ENCODE peak calls at places on chromosomes 5 and 9, in six cellular contexts. One of them, this sample, is unnamed.

GRCh38 chr5:179795863-179796833 is 2.4 kb downstream of the LTC4S start:
- DNase-seq in fibroblast of the aortic adventitia: peak; percentile 70
- DNase-seq in GM23338: peak; percentile 90
- DNase-seq in aorta: peak; percentile 88
- DNase-seq in fibroblast of lung: peak; percentile 78
- DNase-seq in fibroblast of mammary gland: peak; percentile 74
- DNase-seq in this sample: peak; percentile 78

GRCh38 chr5:14258840-14259239 is 115.7 kb downstream of the TRIO start:
- DNase-seq in fibroblast of the aortic adventitia: no peak
- DNase-seq in GM23338: peak; percentile 89
- DNase-seq in aorta: no peak
- DNase-seq in fibroblast of lung: peak; percentile 32
- DNase-seq in fibroblast of mammary gland: no peak
- DNase-seq in this sample: no peak

GRCh38 chr9:79329861-79330260 is 241.9 kb upstream of the TLE4 start:
- DNase-seq in fibroblast of the aortic adventitia: no peak
- DNase-seq in GM23338: no peak
- DNase-seq in aorta: no peak
- DNase-seq in fibroblast of lung: no peak
- DNase-seq in fibroblast of mammary gland: no peak
- DNase-seq in this sample: no peak

GRCh38 chr9:133921866-133922265 is 70.3 kb downstream of the VAV2 start:
- DNase-seq in fibroblast of the aortic adventitia: no peak
- DNase-seq in GM23338: no peak
- DNase-seq in aorta: no peak
- DNase-seq in fibroblast of lung: no peak
- DNase-seq in fibroblast of mammary gland: no peak
- DNase-seq in this sample: no peak

GRCh38 chr9:77475641-77476473 is 172.3 kb downstream of the GNA14 start:
- DNase-seq in fibroblast of the aortic adventitia: peak; percentile 47
- DNase-seq in GM23338: peak; percentile 35
- DNase-seq in aorta: no peak
- DNase-seq in fibroblast of lung: no peak
- DNase-seq in fibroblast of mammary gland: peak; percentile 57
- DNase-seq in this sample: peak; percentile 28

GRCh38 chr5:5179079-5179478 is 38.9 kb downstream of the ADAMTS16 start:
- DNase-seq in fibroblast of the aortic adventitia: no peak
- DNase-seq in GM23338: peak; percentile 68
- DNase-seq in aorta: no peak
- DNase-seq in fibroblast of lung: no peak
- DNase-seq in fibroblast of mammary gland: no peak
- DNase-seq in this sample: no peak

GRCh38 chr5:43209833-43210232 is 17.8 kb downstream of the NIM1K start:
- DNase-seq in fibroblast of the aortic adventitia: no peak
- DNase-seq in GM23338: no peak
- DNase-seq in aorta: no peak
- DNase-seq in fibroblast of lung: no peak
- DNase-seq in fibroblast of mammary gland: no peak
- DNase-seq in this sample: no peak

GRCh38 chr9:136808781-136809158 is 1.0 kb downstream of the RABL6 start:
- DNase-seq in fibroblast of the aortic adventitia: peak; percentile 51
- DNase-seq in GM23338: peak; percentile 43
- DNase-seq in aorta: peak; percentile 36
- DNase-seq in fibroblast of lung: peak; percentile 48
- DNase-seq in fibroblast of mammary gland: peak; percentile 34
- DNase-seq in this sample: peak; percentile 35

GRCh38 chr9:98075332-98075805 is 18.8 kb downstream of the NANS start:
- DNase-seq in fibroblast of the aortic adventitia: peak; percentile 77
- DNase-seq in GM23338: peak; percentile 26
- DNase-seq in aorta: no peak
- DNase-seq in fibroblast of lung: peak; percentile 72
- DNase-seq in fibroblast of mammary gland: peak; percentile 95
- DNase-seq in this sample: peak; percentile 78

GRCh38 chr9:27523141-27523540 is 949 bp upstream of the IFNK start:
- DNase-seq in fibroblast of the aortic adventitia: no peak
- DNase-seq in GM23338: peak; percentile 21
- DNase-seq in aorta: no peak
- DNase-seq in fibroblast of lung: no peak
- DNase-seq in fibroblast of mammary gland: no peak
- DNase-seq in this sample: no peak

GRCh38 chr9:37430841-37431597 is 8.5 kb downstream of the GRHPR start:
- DNase-seq in fibroblast of the aortic adventitia: no peak
- DNase-seq in GM23338: peak; percentile 61
- DNase-seq in aorta: no peak
- DNase-seq in fibroblast of lung: no peak
- DNase-seq in fibroblast of mammary gland: no peak
- DNase-seq in this sample: no peak

GRCh38 chr5:150639317-150639738 is 1.1 kb upstream of the SYNPO start:
- DNase-seq in fibroblast of the aortic adventitia: no peak
- DNase-seq in GM23338: no peak
- DNase-seq in aorta: no peak
- DNase-seq in fibroblast of lung: no peak
- DNase-seq in fibroblast of mammary gland: no peak
- DNase-seq in this sample: no peak

GRCh38 chr5:154000703-154001102 is 38.0 kb downstream of the FAM114A2 start:
- DNase-seq in fibroblast of the aortic adventitia: no peak
- DNase-seq in GM23338: no peak
- DNase-seq in aorta: no peak
- DNase-seq in fibroblast of lung: no peak
- DNase-seq in fibroblast of mammary gland: no peak
- DNase-seq in this sample: no peak

GRCh38 chr9:111978616-111979015 is 82.0 kb downstream of the UGCG start:
- DNase-seq in fibroblast of the aortic adventitia: no peak
- DNase-seq in GM23338: no peak
- DNase-seq in aorta: no peak
- DNase-seq in fibroblast of lung: no peak
- DNase-seq in fibroblast of mammary gland: peak; percentile 25
- DNase-seq in this sample: no peak

GRCh38 chr9:10005206-10005605 is 607.6 kb downstream of the PTPRD start:
- DNase-seq in fibroblast of the aortic adventitia: peak; percentile 0
- DNase-seq in GM23338: no peak
- DNase-seq in aorta: no peak
- DNase-seq in fibroblast of lung: peak; percentile 0
- DNase-seq in fibroblast of mammary gland: no peak
- DNase-seq in this sample: no peak

GRCh38 chr5:149561848-149562247 is 10.6 kb upstream of the CSNK1A1 start:
- DNase-seq in fibroblast of the aortic adventitia: peak; percentile 97
- DNase-seq in GM23338: peak; percentile 80
- DNase-seq in aorta: no peak
- DNase-seq in fibroblast of lung: peak; percentile 97
- DNase-seq in fibroblast of mammary gland: peak; percentile 98
- DNase-seq in this sample: peak; percentile 98

GRCh38 chr9:137459147-137459600 is at the start of gene NSMF:
- DNase-seq in fibroblast of the aortic adventitia: peak; percentile 85
- DNase-seq in GM23338: peak; percentile 96
- DNase-seq in aorta: peak; percentile 96
- DNase-seq in fibroblast of lung: peak; percentile 91
- DNase-seq in fibroblast of mammary gland: peak; percentile 84
- DNase-seq in this sample: peak; percentile 86

GRCh38 chr9:131274674-131275331 is 1.5 kb downstream of the FAM78A start:
- DNase-seq in fibroblast of the aortic adventitia: no peak
- DNase-seq in GM23338: no peak
- DNase-seq in aorta: peak; percentile 84
- DNase-seq in fibroblast of lung: no peak
- DNase-seq in fibroblast of mammary gland: no peak
- DNase-seq in this sample: no peak

DNA sequence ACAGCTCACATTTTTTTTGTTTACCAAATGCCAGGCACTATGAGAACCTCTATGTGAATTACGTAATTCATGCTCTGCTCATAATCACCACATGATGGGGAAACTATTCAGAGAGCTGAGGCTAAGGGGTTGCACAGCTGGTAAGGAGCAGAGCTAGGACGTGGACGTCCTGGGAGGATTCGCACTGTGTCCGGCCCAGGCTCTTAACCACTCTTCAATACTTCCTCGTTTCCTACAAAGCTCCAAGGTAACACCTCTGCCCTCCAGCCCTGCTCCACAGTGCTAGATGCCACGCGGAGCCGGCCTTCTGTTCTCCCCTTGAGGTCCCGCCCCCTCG is 8.7 kb downstream of the PHF19 start:
- DNase-seq in fibroblast of the aortic adventitia: peak; percentile 74
- DNase-seq in GM23338: no peak
- DNase-seq in aorta: no peak
- DNase-seq in fibroblast of lung: peak; percentile 82
- DNase-seq in fibroblast of mammary gland: peak; percentile 87
- DNase-seq in this sample: peak; percentile 59
- H3K4me3 ChIP-seq in fibroblast of the aortic adventitia: peak overlapping the region; percentile 58
- H3K4me3 ChIP-seq in GM23338: peak overlapping the region; percentile 46
- H3K4me3 ChIP-seq in aorta: peak overlapping the region; percentile 35
- H3K4me3 ChIP-seq in fibroblast of lung: peak overlapping the region; percentile 32
- H3K4me3 ChIP-seq in fibroblast of mammary gland: peak overlapping the region; percentile 35
- H3K4me3 ChIP-seq in this sample: peak overlapping the region; percentile 53

GRCh38 chr5:124704594-124705284 is 41.7 kb downstream of the ZNF608 start:
- DNase-seq in fibroblast of the aortic adventitia: no peak
- DNase-seq in GM23338: no peak
- DNase-seq in aorta: no peak
- DNase-seq in fibroblast of lung: no peak
- DNase-seq in fibroblast of mammary gland: no peak
- DNase-seq in this sample: no peak

GRCh38 chr5:124705577-124705976 is 40.9 kb downstream of the ZNF608 start:
- DNase-seq in fibroblast of the aortic adventitia: no peak
- DNase-seq in GM23338: no peak
- DNase-seq in aorta: no peak
- DNase-seq in fibroblast of lung: no peak
- DNase-seq in fibroblast of mammary gland: no peak
- DNase-seq in this sample: no peak

GRCh38 chr5:124706041-124706440 is 40.4 kb downstream of the ZNF608 start:
- DNase-seq in fibroblast of the aortic adventitia: no peak
- DNase-seq in GM23338: no peak
- DNase-seq in aorta: no peak
- DNase-seq in fibroblast of lung: no peak
- DNase-seq in fibroblast of mammary gland: no peak
- DNase-seq in this sample: no peak

GRCh38 chr5:124706729-124707361 is 39.6 kb downstream of the ZNF608 start:
- DNase-seq in fibroblast of the aortic adventitia: peak; percentile 58
- DNase-seq in GM23338: peak; percentile 44
- DNase-seq in aorta: no peak
- DNase-seq in fibroblast of lung: peak; percentile 58
- DNase-seq in fibroblast of mammary gland: peak; percentile 53
- DNase-seq in this sample: peak; percentile 58

GRCh38 chr5:124707516-124707915 is 38.9 kb downstream of the ZNF608 start:
- DNase-seq in fibroblast of the aortic adventitia: no peak
- DNase-seq in GM23338: no peak
- DNase-seq in aorta: no peak
- DNase-seq in fibroblast of lung: no peak
- DNase-seq in fibroblast of mammary gland: no peak
- DNase-seq in this sample: no peak
- H3K4me3 ChIP-seq in fibroblast of the aortic adventitia: no peak overlapping the region
- H3K4me3 ChIP-seq in GM23338: no peak overlapping the region
- H3K4me3 ChIP-seq in aorta: no peak overlapping the region
- H3K4me3 ChIP-seq in fibroblast of lung: no peak overlapping the region
- H3K4me3 ChIP-seq in fibroblast of mammary gland: no peak overlapping the region
- H3K4me3 ChIP-seq in this sample: no peak overlapping the region

DNA sequence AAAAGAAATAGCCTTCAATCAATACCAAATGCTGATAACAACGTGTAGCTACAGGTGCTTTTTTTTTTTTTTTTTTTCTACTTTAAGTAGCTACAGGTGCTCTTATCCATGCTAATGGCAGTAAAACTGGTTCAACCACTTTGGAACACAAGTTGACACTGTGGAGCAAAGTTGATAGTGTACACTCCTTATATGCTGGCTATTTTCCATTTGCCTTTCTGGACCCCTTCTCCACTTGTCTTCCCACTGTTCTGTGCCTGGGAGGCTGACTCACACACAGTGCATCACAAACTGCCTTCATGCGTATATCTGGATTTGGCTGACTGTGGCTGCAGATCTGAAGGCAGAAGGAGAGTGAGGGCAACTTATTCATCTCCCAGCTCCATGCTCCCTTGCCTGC is 247.9 kb downstream of the MSX2 start:
- DNase-seq in fibroblast of the aortic adventitia: no peak
- DNase-seq in GM23338: peak; percentile 4
- DNase-seq in aorta: no peak
- DNase-seq in fibroblast of lung: no peak
- DNase-seq in fibroblast of mammary gland: no peak
- DNase-seq in this sample: no peak
- H3K4me3 ChIP-seq in fibroblast of the aortic adventitia: no peak overlapping the region
- H3K4me3 ChIP-seq in GM23338: no peak overlapping the region
- H3K4me3 ChIP-seq in aorta: no peak overlapping the region
- H3K4me3 ChIP-seq in fibroblast of lung: no peak overlapping the region
- H3K4me3 ChIP-seq in fibroblast of mammary gland: no peak overlapping the region
- H3K4me3 ChIP-seq in this sample: no peak overlapping the region

GRCh38 chr9:90802534-90802933 is 915 bp downstream of the SYK start:
- DNase-seq in fibroblast of the aortic adventitia: no peak
- DNase-seq in GM23338: no peak
- DNase-seq in aorta: no peak
- DNase-seq in fibroblast of lung: no peak
- DNase-seq in fibroblast of mammary gland: no peak
- DNase-seq in this sample: no peak

GRCh38 chr9:90807006-90807405 is 5.4 kb downstream of the SYK start:
- DNase-seq in fibroblast of the aortic adventitia: no peak
- DNase-seq in GM23338: no peak
- DNase-seq in aorta: no peak
- DNase-seq in fibroblast of lung: no peak
- DNase-seq in fibroblast of mammary gland: no peak
- DNase-seq in this sample: no peak

GRCh38 chr9:90803860-90804593 is 2.4 kb downstream of the SYK start:
- DNase-seq in fibroblast of the aortic adventitia: no peak
- DNase-seq in GM23338: no peak
- DNase-seq in aorta: no peak
- DNase-seq in fibroblast of lung: no peak
- DNase-seq in fibroblast of mammary gland: no peak
- DNase-seq in this sample: no peak

GRCh38 chr9:90808226-90808797 is 6.7 kb downstream of the SYK start:
- DNase-seq in fibroblast of the aortic adventitia: no peak
- DNase-seq in GM23338: no peak
- DNase-seq in aorta: no peak
- DNase-seq in fibroblast of lung: no peak
- DNase-seq in fibroblast of mammary gland: no peak
- DNase-seq in this sample: no peak

DNA sequence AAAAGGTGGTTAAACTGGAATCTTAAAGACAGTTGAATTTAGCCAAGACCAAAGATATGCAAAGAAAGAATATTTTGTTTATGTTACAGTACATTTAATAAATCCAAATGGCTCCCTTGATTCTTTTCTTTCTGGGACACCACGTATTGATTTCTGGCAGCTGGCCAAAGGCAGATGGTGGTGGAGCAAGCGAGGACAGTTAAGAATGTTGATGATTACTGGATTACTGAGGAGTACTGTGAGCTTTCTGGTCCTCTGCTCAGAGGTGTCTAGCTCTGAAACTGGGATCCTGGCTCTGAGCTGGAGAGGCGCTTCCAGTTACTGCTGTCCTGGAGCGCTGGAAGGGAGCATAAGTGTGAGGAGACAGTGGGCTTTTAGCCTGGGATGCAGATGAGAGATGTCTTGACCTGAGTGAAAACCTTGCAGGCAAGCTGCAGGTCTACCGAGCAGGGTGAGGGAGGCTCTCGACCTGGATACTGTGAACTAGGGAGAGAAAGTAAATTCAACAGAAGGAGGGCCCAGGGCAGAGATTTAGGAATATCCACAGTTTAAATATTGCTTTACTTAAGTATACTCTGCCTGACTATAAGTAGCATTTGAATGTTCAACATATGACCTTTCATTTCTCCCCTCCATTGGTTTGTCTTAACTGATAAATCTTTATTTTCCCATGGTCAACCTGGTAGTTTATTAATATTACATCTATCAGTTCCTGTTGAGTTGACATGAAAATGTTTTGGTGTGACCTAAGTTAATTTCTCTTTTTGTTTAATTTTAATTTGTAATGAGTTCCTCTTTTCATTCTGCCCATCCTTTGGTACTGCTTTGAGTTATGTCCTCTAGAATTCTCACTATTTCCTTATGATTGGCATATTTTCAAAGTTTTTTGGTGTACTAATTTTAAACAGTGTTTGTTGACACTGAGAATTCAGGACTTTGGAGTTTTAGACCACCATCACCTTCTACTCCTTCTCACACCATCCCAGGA is 3.7 kb downstream of the SYK start:
- DNase-seq in fibroblast of the aortic adventitia: no peak
- DNase-seq in GM23338: no peak
- DNase-seq in aorta: no peak
- DNase-seq in fibroblast of lung: no peak
- DNase-seq in fibroblast of mammary gland: no peak
- DNase-seq in this sample: no peak
- H3K4me3 ChIP-seq in fibroblast of the aortic adventitia: no peak overlapping the region
- H3K4me3 ChIP-seq in GM23338: no peak overlapping the region
- H3K4me3 ChIP-seq in aorta: no peak overlapping the region
- H3K4me3 ChIP-seq in fibroblast of lung: no peak overlapping the region
- H3K4me3 ChIP-seq in fibroblast of mammary gland: no peak overlapping the region
- H3K4me3 ChIP-seq in this sample: no peak overlapping the region

This sample was measured in IMR-90.